ENCODE peak calls at places on chromosome 18, in eight cellular contexts. One of them, this sample, is unnamed.

GRCh38 chr18:72652990-72653593 is 109.0 kb upstream of the CBLN2 start:
- DNase-seq in hepatic stellate cell: no peak
- DNase-seq in activated B cell treated with CpG ODN at 0.5 μM for 24 hours: no peak
- DNase-seq in Caki2: peak; percentile 4
- DNase-seq in skeletal muscle cell: no peak
- DNase-seq in head of caudate nucleus: peak; percentile 12
- DNase-seq in NCI-H2171: no peak
- DNase-seq in T47D: no peak
- DNase-seq in this sample: peak; percentile 33

GRCh38 chr18:9613550-9614400 is 584 bp downstream of the PPP4R1 start:
- DNase-seq in hepatic stellate cell: peak; percentile 52
- DNase-seq in activated B cell treated with CpG ODN at 0.5 μM for 24 hours: peak; percentile 56
- DNase-seq in Caki2: peak; percentile 50
- DNase-seq in skeletal muscle cell: no peak
- DNase-seq in head of caudate nucleus: peak; percentile 60
- DNase-seq in NCI-H2171: peak; percentile 26
- DNase-seq in T47D: peak; percentile 29
- DNase-seq in this sample: peak; percentile 47

GRCh38 chr18:54882318-54882717 is 54.0 kb downstream of the RAB27B start:
- DNase-seq in hepatic stellate cell: no peak
- DNase-seq in activated B cell treated with CpG ODN at 0.5 μM for 24 hours: no peak
- DNase-seq in Caki2: no peak
- DNase-seq in skeletal muscle cell: no peak
- DNase-seq in head of caudate nucleus: no peak
- DNase-seq in NCI-H2171: no peak
- DNase-seq in T47D: no peak
- DNase-seq in this sample: no peak

GRCh38 chr18:21444465-21445023 is 156.0 kb downstream of the ESCO1 start:
- DNase-seq in hepatic stellate cell: peak; percentile 40
- DNase-seq in activated B cell treated with CpG ODN at 0.5 μM for 24 hours: no peak
- DNase-seq in Caki2: peak; percentile 43
- DNase-seq in skeletal muscle cell: peak; percentile 15
- DNase-seq in head of caudate nucleus: peak; percentile 34
- DNase-seq in NCI-H2171: no peak
- DNase-seq in T47D: peak; percentile 29
- DNase-seq in this sample: peak; percentile 49

GRCh38 chr18:56353676-56354260 is 284.6 kb downstream of the TXNL1 start:
- DNase-seq in hepatic stellate cell: no peak
- DNase-seq in activated B cell treated with CpG ODN at 0.5 μM for 24 hours: no peak
- DNase-seq in Caki2: no peak
- DNase-seq in skeletal muscle cell: no peak
- DNase-seq in head of caudate nucleus: no peak
- DNase-seq in NCI-H2171: no peak
- DNase-seq in T47D: no peak
- DNase-seq in this sample: no peak

GRCh38 chr18:62690416-62690815 is 24.9 kb upstream of the PHLPP1 start:
- DNase-seq in hepatic stellate cell: no peak
- DNase-seq in activated B cell treated with CpG ODN at 0.5 μM for 24 hours: no peak
- DNase-seq in Caki2: no peak
- DNase-seq in skeletal muscle cell: no peak
- DNase-seq in head of caudate nucleus: peak; percentile 74
- DNase-seq in NCI-H2171: no peak
- DNase-seq in T47D: no peak
- DNase-seq in this sample: peak; percentile 24

GRCh38 chr18:79441261-79441819 is 45.6 kb downstream of the NFATC1 start:
- DNase-seq in hepatic stellate cell: no peak
- DNase-seq in activated B cell treated with CpG ODN at 0.5 μM for 24 hours: no peak
- DNase-seq in Caki2: no peak
- DNase-seq in skeletal muscle cell: no peak
- DNase-seq in head of caudate nucleus: no peak
- DNase-seq in NCI-H2171: no peak
- DNase-seq in T47D: no peak
- DNase-seq in this sample: no peak

GRCh38 chr18:73812423-73812822 is 335.2 kb downstream of the FBXO15 start:
- DNase-seq in hepatic stellate cell: no peak
- DNase-seq in activated B cell treated with CpG ODN at 0.5 μM for 24 hours: no peak
- DNase-seq in Caki2: no peak
- DNase-seq in skeletal muscle cell: no peak
- DNase-seq in head of caudate nucleus: peak; percentile 18
- DNase-seq in NCI-H2171: no peak
- DNase-seq in T47D: no peak
- DNase-seq in this sample: no peak

GRCh38 chr18:48826806-48827205 is 124.0 kb downstream of the SMAD7 start:
- DNase-seq in hepatic stellate cell: no peak
- DNase-seq in activated B cell treated with CpG ODN at 0.5 μM for 24 hours: no peak
- DNase-seq in Caki2: no peak
- DNase-seq in skeletal muscle cell: no peak
- DNase-seq in head of caudate nucleus: no peak
- DNase-seq in NCI-H2171: no peak
- DNase-seq in T47D: no peak
- DNase-seq in this sample: no peak

GRCh38 chr18:77230645-77231044 is 19.0 kb upstream of the GALR1 start:
- DNase-seq in hepatic stellate cell: no peak
- DNase-seq in activated B cell treated with CpG ODN at 0.5 μM for 24 hours: no peak
- DNase-seq in Caki2: no peak
- DNase-seq in skeletal muscle cell: no peak
- DNase-seq in head of caudate nucleus: no peak
- DNase-seq in NCI-H2171: no peak
- DNase-seq in T47D: no peak
- DNase-seq in this sample: no peak

This sample was measured in RPMI7951.